ENCODE peak calls at places on chromosome 21, in ten cellular contexts. Q is fibroblast of pulmonary artery; P is A549; I is effector CD8-positive, alpha-beta T cell; A is colonic mucosa; H is ecto neural progenitor cell; G is activated naive CD8-positive, alpha-beta T cell treated with anti-CD3 and anti-CD28 coated beads for 36 hours; Y is NCI-H2029 treated with DMSO at 0.1 percent for 48 hours; S is right lobe of liver; W is ACHN. K is an unnamed sample.

GRCh38 chr21:38965910-38966504 is 160.3 kb downstream of the ETS2 start:
- DNase-seq in S (peak), H (peak), G (no peak), Y (peak), P (peak), I (no peak), A (peak), Q (no peak), W (no peak), K (no peak)

GRCh38 chr21:31195334-31196015 is 148.6 kb downstream of the TIAM1 start:
- DNase-seq in A (no peak), I (no peak), Q (no peak), H (no peak), W (no peak), Y (no peak), S (no peak), P (no peak), G (no peak), K (peak)

GRCh38 chr21:42433946-42434551 is 30.3 kb downstream of the UBASH3A start:
- DNase-seq in Q (no peak), H (no peak), G (no peak), P (no peak), Y (no peak), W (no peak), I (no peak), S (no peak), A (peak), K (no peak)

GRCh38 chr21:26095131-26095530 is 75.4 kb downstream of the APP start:
- DNase-seq in A (no peak), Y (no peak), I (no peak), G (no peak), H (no peak), P (no peak), W (no peak), Q (no peak), S (no peak), K (no peak)

GRCh38 chr21:44444286-44444931 is 10.9 kb upstream of the LRRC3 start:
- DNase-seq in I (no peak), W (no peak), P (peak), Q (no peak), Y (no peak), A (no peak), G (no peak), H (no peak), S (peak), K (no peak)

GRCh38 chr21:39788383-39788782 is 43.4 kb downstream of the IGSF5 start:
- DNase-seq in G (no peak), Q (peak), Y (peak), P (peak), H (peak), W (peak), A (peak), S (peak), I (no peak), K (no peak)

GRCh38 chr21:35232545-35233176 is 183.6 kb upstream of the RUNX1 start:
- DNase-seq in W (peak), G (no peak), P (no peak), H (no peak), A (no peak), S (no peak), Y (no peak), I (no peak), Q (peak), K (no peak)

GRCh38 chr21:33266784-33267135 is 593 bp downstream of the IL10RB start:
- DNase-seq in Q (no peak), I (peak), A (peak), Y (no peak), W (no peak), P (no peak), S (peak), H (no peak), G (peak), K (peak)

GRCh38 chr21:42350899-42351543 is at the start of gene TFF2:
- DNase-seq in G (no peak), P (no peak), W (no peak), A (no peak), S (no peak), I (no peak), H (no peak), Y (no peak), Q (no peak), K (no peak)

GRCh38 chr21:37119421-37120218 is 46.6 kb downstream of the TTC3 start:
- DNase-seq in W (no peak), H (peak), Y (no peak), I (no peak), S (no peak), P (no peak), A (no peak), Q (peak), G (peak), K (no peak)

GRCh38 chr21:45937721-45938452 is 43.7 kb upstream of the COL6A1 start:
- DNase-seq in Y (no peak), Q (no peak), I (no peak), S (no peak), G (no peak), H (no peak), P (no peak), W (no peak), A (no peak), K (no peak)